ENCODE peak calls at places on chromosomes 2 and 18, in nine cellular contexts. V is GM06990; E is activated CD4-positive, alpha-beta T cell treated with anti-CD3 and anti-CD28 coated beads, Interleukin-2, amount 10 ng/mL, durations not matched to agents 7 days and 5 days; J is AG10803; N is neural progenitor cell; Y is GM20000; M is dermis microvascular lymphatic vessel endothelial cell; R is GM19239; U is nephron progenitor cell. A is an unnamed sample.

GRCh38 chr2:240964854-240965295 is 33.5 kb upstream of the SNED1 start:
- DNase-seq in V (no peak), E (no peak), J (no peak), N (no peak), Y (no peak), M (no peak), R (no peak), U (no peak), A (no peak)

GRCh38 chr2:14563324-14563723 is 69.2 kb upstream of the LRATD1 start:
- DNase-seq in V (no peak), E (no peak), J (no peak), N (no peak), Y (no peak), M (no peak), R (no peak), U (no peak), A (no peak)

GRCh38 chr18:26448714-26449159 is 99.6 kb downstream of the KCTD1 start:
- DNase-seq in V (no peak), E (no peak), J (no peak), N (no peak), Y (no peak), M (no peak), R (no peak), U (no peak), A (no peak)

GRCh38 chr2:136327162-136327852 is 209.4 kb upstream of the CXCR4 start:
- DNase-seq in V (peak), E (peak), J (no peak), N (no peak), Y (peak), M (peak), R (peak), U (no peak), A (no peak)

GRCh38 chr2:172279843-172280242 is 147.5 kb upstream of the ITGA6 start:
- DNase-seq in V (no peak), E (no peak), J (no peak), N (no peak), Y (no peak), M (peak), R (no peak), U (no peak), A (no peak)

GRCh38 chr18:2515908-2516625 is 55.2 kb downstream of the METTL4 start:
- DNase-seq in V (no peak), E (peak), J (peak), N (no peak), Y (peak), M (peak), R (no peak), U (no peak), A (peak)

GRCh38 chr2:26850002-26850431 is 2.1 kb downstream of the DPYSL5 start:
- DNase-seq in V (no peak), E (no peak), J (no peak), N (peak), Y (no peak), M (no peak), R (no peak), U (peak), A (no peak)

GRCh38 chr2:47569658-47570398 is 166.9 kb downstream of the MSH2 start:
- DNase-seq in V (peak), E (no peak), J (no peak), N (peak), Y (peak), M (no peak), R (no peak), U (peak), A (no peak)

GRCh38 chr2:23503682-23504081 is 118.7 kb downstream of the KLHL29 start:
- DNase-seq in V (no peak), E (no peak), J (no peak), N (no peak), Y (no peak), M (no peak), R (no peak), U (no peak), A (no peak)

GRCh38 chr2:128607981-128608506 is 289.4 kb upstream of the HS6ST1 start:
- DNase-seq in V (no peak), E (no peak), J (no peak), N (no peak), Y (no peak), M (no peak), R (no peak), U (no peak), A (no peak)

GRCh38 chr2:20965221-20965620 is 78.7 kb downstream of the APOB start:
- DNase-seq in V (no peak), E (no peak), J (no peak), N (no peak), Y (no peak), M (no peak), R (no peak), U (no peak), A (no peak)

GRCh38 chr2:60260646-60261296 is 292.7 kb downstream of the BCL11A start:
- DNase-seq in V (no peak), E (no peak), J (peak), N (no peak), Y (no peak), M (no peak), R (no peak), U (no peak), A (peak)

GRCh38 chr2:70919672-70920366 is 15.9 kb upstream of the ATP6V1B1 start:
- DNase-seq in V (peak), E (peak), J (peak), N (peak), Y (peak), M (peak), R (peak), U (peak), A (peak)

GRCh38 chr2:31196622-31197021 is 20.7 kb downstream of the CAPN14 start:
- DNase-seq in V (no peak), E (no peak), J (no peak), N (no peak), Y (no peak), M (no peak), R (no peak), U (no peak), A (no peak)

GRCh38 chr2:224042191-224042696 is 3.2 kb upstream of the SERPINE2 start:
- DNase-seq in V (no peak), E (no peak), J (no peak), N (no peak), Y (no peak), M (no peak), R (no peak), U (no peak), A (no peak)

GRCh38 chr2:43265006-43265770 is 38.8 kb upstream of the ZFP36L2 start:
- DNase-seq in V (no peak), E (no peak), J (peak), N (peak), Y (no peak), M (no peak), R (no peak), U (no peak), A (no peak)

GRCh38 chr2:159445307-159445706 is 158.8 kb upstream of the WDSUB1 start:
- DNase-seq in V (no peak), E (peak), J (no peak), N (no peak), Y (no peak), M (no peak), R (no peak), U (no peak), A (no peak)